ENCODE peak calls at places on chromosomes 16 and 17, in four cellular contexts. One of them, this sample, is unnamed.

GRCh38 chr17:57136355-57136754 is 51.3 kb downstream of the AKAP1 start:
- DNase-seq in GM03348: no peak
- DNase-seq in HuH-7: no peak
- DNase-seq in AG20443: no peak
- DNase-seq in this sample: no peak

GRCh38 chr17:65538679-65539529 is 22.5 kb downstream of the AXIN2 start:
- DNase-seq in HuH-7: no peak
- DNase-seq in AG20443: no peak
- DNase-seq in GM03348: no peak
- DNase-seq in this sample: no peak

GRCh38 chr16:12440233-12440530 is 363.5 kb downstream of the CPPED1 start:
- DNase-seq in HuH-7: no peak
- DNase-seq in AG20443: peak
- DNase-seq in GM03348: peak
- DNase-seq in this sample: no peak

GRCh38 chr17:55238931-55239297 is 25.8 kb upstream of the HLF start:
- DNase-seq in GM03348: peak
- DNase-seq in HuH-7: peak
- DNase-seq in AG20443: no peak
- DNase-seq in this sample: no peak

GRCh38 chr17:34556384-34556783 is 23.0 kb upstream of the TMEM132E start:
- DNase-seq in AG20443: no peak
- DNase-seq in HuH-7: no peak
- DNase-seq in GM03348: no peak
- DNase-seq in this sample: no peak

GRCh38 chr17:29180051-29180787 is at the start of gene MYO18A:
- DNase-seq in GM03348: peak
- DNase-seq in AG20443: peak
- DNase-seq in HuH-7: peak
- DNase-seq in this sample: peak

GRCh38 chr17:17783121-17783824 is 53.5 kb downstream of the SREBF1 start:
- DNase-seq in AG20443: peak
- DNase-seq in HuH-7: peak
- DNase-seq in GM03348: peak
- DNase-seq in this sample: peak

GRCh38 chr17:16931318-16932060 is 40.4 kb downstream of the TNFRSF13B start:
- DNase-seq in HuH-7: no peak
- DNase-seq in AG20443: no peak
- DNase-seq in GM03348: no peak
- DNase-seq in this sample: no peak

GRCh38 chr16:87616556-87616955 is 14.2 kb downstream of the JPH3 start:
- DNase-seq in GM03348: no peak
- DNase-seq in HuH-7: no peak
- DNase-seq in AG20443: no peak
- DNase-seq in this sample: no peak

GRCh38 chr16:89847056-89847929 is 19.0 kb downstream of the SPIRE2 start:
- DNase-seq in GM03348: no peak
- DNase-seq in AG20443: no peak
- DNase-seq in HuH-7: no peak
- DNase-seq in this sample: no peak

GRCh38 chr16:85611455-85612190 is 1.5 kb upstream of the GSE1 start:
- DNase-seq in GM03348: peak
- DNase-seq in AG20443: peak
- DNase-seq in HuH-7: peak
- DNase-seq in this sample: peak

GRCh38 chr17:79389896-79390295 is 221.0 kb downstream of the RBFOX3 start:
- DNase-seq in AG20443: no peak
- DNase-seq in GM03348: no peak
- DNase-seq in HuH-7: no peak
- DNase-seq in this sample: no peak

GRCh38 chr17:69042308-69042707 is 18.4 kb downstream of the ABCA9 start:
- DNase-seq in HuH-7: no peak
- DNase-seq in AG20443: no peak
- DNase-seq in GM03348: no peak
- DNase-seq in this sample: no peak

GRCh38 chr17:56717471-56717870 is 116.2 kb downstream of the C17orf67 start:
- DNase-seq in GM03348: no peak
- DNase-seq in AG20443: no peak
- DNase-seq in HuH-7: no peak
- DNase-seq in this sample: no peak